ENCODE peak calls at places on chromosome 6, in four cellular contexts. S, G, I and L are unnamed samples.
A peak's percentile ranks its signal among the peaks of the same experiment; 100 is the strongest.

GRCh38 chr6:146829792-146830565 is 231.2 kb downstream of the ADGB start:
- DNase-seq in I (no peak), G (no peak), S (no peak), L (no peak)

GRCh38 chr6:17289491-17290106 is 8.4 kb downstream of the RBM24 start:
- DNase-seq in G (peak; percentile 54), S (no peak), I (peak; percentile 82), L (no peak)

GRCh38 chr6:55014321-55015088 is 159.8 kb upstream of the HCRTR2 start:
- DNase-seq in I (no peak), S (no peak), G (peak; percentile 55), L (no peak)

GRCh38 chr6:164069352-164070022 is 655.0 kb downstream of the QKI start:
- DNase-seq in I (no peak), G (no peak), S (no peak), L (no peak)

GRCh38 chr6:151284012-151284411 is 44.2 kb downstream of the AKAP12 start:
- DNase-seq in I (no peak), S (no peak), G (peak; percentile 93), L (no peak)

GRCh38 chr6:157273756-157274088 is 49.6 kb downstream of the TMEM242 start:
- DNase-seq in G (peak; percentile 36), I (peak; percentile 74), S (peak; percentile 77), L (peak; percentile 71)

GRCh38 chr6:18412644-18413043 is 25.5 kb downstream of the RNF144B start:
- DNase-seq in I (no peak), S (no peak), G (no peak), L (no peak)

GRCh38 chr6:45504947-45505346 is 127.2 kb upstream of the SUPT3H start:
- DNase-seq in G (peak; percentile 85), S (no peak), I (no peak), L (no peak)

GRCh38 chr6:167523426-167523825 is 198.5 kb downstream of the TTLL2 start:
- DNase-seq in G (no peak), I (no peak), S (no peak), L (no peak)

GRCh38 chr6:108937170-108937569 is 88.9 kb downstream of the ARMC2 start:
- DNase-seq in S (no peak), I (no peak), G (peak; percentile 46), L (no peak)

GRCh38 chr6:81534934-81535465 is 217.5 kb downstream of the TENT5A start:
- DNase-seq in G (no peak), S (no peak), I (no peak), L (no peak)

GRCh38 chr6:163626073-163626867 is 211.8 kb downstream of the QKI start:
- DNase-seq in G (no peak), I (no peak), S (no peak), L (no peak)

GRCh38 chr6:4253604-4254211 is 118.3 kb upstream of the ECI2 start:
- DNase-seq in S (no peak), I (no peak), G (peak; percentile 70), L (no peak)

GRCh38 chr6:142294681-142295080 is 7.1 kb upstream of the ADGRG6 start:
- DNase-seq in I (no peak), S (no peak), G (no peak), L (no peak)

GRCh38 chr6:31676904-31677303 is 4.0 kb downstream of the LY6G5C start:
- DNase-seq in G (peak; percentile 38), I (no peak), S (no peak), L (no peak)